ENCODE peak calls at places on chromosome X, in five cellular contexts. One of them, this sample, is unnamed. For H3K4me1 and H3K36me3, the result is how much of the 10 kb centered on the place peaks cover.

GRCh38 chrX:12895856-12896255 is 10.6 kb upstream of the TLR8 start:
- DNase-seq in IMR-90: peak
- DNase-seq in CD8-positive, alpha-beta T cell: no peak
- DNase-seq in GM23248: no peak
- DNase-seq in CD4-positive, alpha-beta memory T cell: no peak
- DNase-seq in this sample: no peak

GRCh38 chrX:55057691-55058249 is 17.1 kb upstream of the PAGE2B start:
- DNase-seq in GM23248: peak
- DNase-seq in IMR-90: peak
- DNase-seq in CD8-positive, alpha-beta T cell: no peak
- DNase-seq in CD4-positive, alpha-beta memory T cell: peak
- DNase-seq in this sample: peak

GRCh38 chrX:3184176-3184930 is 143.1 kb downstream of the ARSF start:
- DNase-seq in CD8-positive, alpha-beta T cell: no peak
- DNase-seq in GM23248: peak
- DNase-seq in CD4-positive, alpha-beta memory T cell: no peak
- DNase-seq in IMR-90: peak
- DNase-seq in this sample: no peak

GRCh38 chrX:136304493-136304892 is 3.7 kb downstream of the ADGRG4 start:
- DNase-seq in CD8-positive, alpha-beta T cell: no peak
- DNase-seq in IMR-90: no peak
- DNase-seq in GM23248: no peak
- DNase-seq in CD4-positive, alpha-beta memory T cell: no peak
- DNase-seq in this sample: no peak

GRCh38 chrX:129980043-129980442 is 2.4 kb upstream of the BCORL1 start:
- DNase-seq in CD4-positive, alpha-beta memory T cell: peak
- DNase-seq in CD8-positive, alpha-beta T cell: no peak
- DNase-seq in GM23248: peak
- DNase-seq in IMR-90: no peak
- DNase-seq in this sample: peak

GRCh38 chrX:40468033-40468979 is 112.5 kb upstream of the ATP6AP2 start:
- DNase-seq in IMR-90: peak
- DNase-seq in CD8-positive, alpha-beta T cell: peak
- DNase-seq in CD4-positive, alpha-beta memory T cell: peak
- DNase-seq in GM23248: peak
- DNase-seq in this sample: no peak

GRCh38 chrX:19875051-19875432 is 12.4 kb downstream of the SH3KBP1 start:
- DNase-seq in GM23248: peak
- DNase-seq in CD8-positive, alpha-beta T cell: no peak
- DNase-seq in IMR-90: peak
- DNase-seq in CD4-positive, alpha-beta memory T cell: no peak
- DNase-seq in this sample: no peak

GRCh38 chrX:106670631-106671030 is 55.9 kb upstream of the RNF128 start:
- DNase-seq in CD8-positive, alpha-beta T cell: no peak
- DNase-seq in IMR-90: peak
- DNase-seq in CD4-positive, alpha-beta memory T cell: no peak
- DNase-seq in GM23248: peak
- DNase-seq in this sample: no peak

GRCh38 chrX:98114026-98114425 is 1230.3 kb downstream of the RPA4 start:
- DNase-seq in CD4-positive, alpha-beta memory T cell: no peak
- DNase-seq in IMR-90: no peak
- DNase-seq in CD8-positive, alpha-beta T cell: no peak
- DNase-seq in GM23248: no peak
- DNase-seq in this sample: no peak

GRCh38 chrX:71466979-71467523 is 65.9 kb upstream of the OGT start:
- DNase-seq in IMR-90: no peak
- DNase-seq in GM23248: peak
- DNase-seq in CD4-positive, alpha-beta memory T cell: no peak
- DNase-seq in CD8-positive, alpha-beta T cell: no peak
- DNase-seq in this sample: no peak

GRCh38 chrX:75229774-75230173 is 44.1 kb upstream of the UPRT start:
- DNase-seq in GM23248: no peak
- DNase-seq in CD8-positive, alpha-beta T cell: no peak
- DNase-seq in CD4-positive, alpha-beta memory T cell: no peak
- DNase-seq in IMR-90: no peak
- DNase-seq in this sample: no peak

GRCh38 chrX:19670854-19671620 is 155.7 kb upstream of the MAP3K15 start:
- DNase-seq in GM23248: peak
- DNase-seq in CD8-positive, alpha-beta T cell: no peak
- DNase-seq in IMR-90: peak
- DNase-seq in CD4-positive, alpha-beta memory T cell: no peak
- DNase-seq in this sample: no peak

GRCh38 chrX:18099745-18100144 is 120.9 kb downstream of the BEND2 start:
- DNase-seq in CD8-positive, alpha-beta T cell: no peak
- DNase-seq in IMR-90: no peak
- DNase-seq in GM23248: no peak
- DNase-seq in CD4-positive, alpha-beta memory T cell: no peak
- DNase-seq in this sample: no peak

GRCh38 chrX:71652405-71652804 is 14.9 kb upstream of the LOC101059915 start:
- DNase-seq in CD8-positive, alpha-beta T cell: peak
- DNase-seq in GM23248: peak
- DNase-seq in IMR-90: peak
- DNase-seq in CD4-positive, alpha-beta memory T cell: peak
- DNase-seq in this sample: peak

GRCh38 chrX:69556094-69557011 is 52.2 kb downstream of the NALF2 start:
- DNase-seq in CD8-positive, alpha-beta T cell: no peak
- DNase-seq in GM23248: no peak
- DNase-seq in CD4-positive, alpha-beta memory T cell: no peak
- DNase-seq in IMR-90: no peak
- DNase-seq in this sample: no peak

GRCh38 chrX:138026211-138026610 is 460.3 kb downstream of the ZIC3 start:
- DNase-seq in CD4-positive, alpha-beta memory T cell: no peak
- DNase-seq in GM23248: peak
- DNase-seq in CD8-positive, alpha-beta T cell: no peak
- DNase-seq in IMR-90: no peak
- DNase-seq in this sample: no peak

GRCh38 chrX:13685126-13685763 is 3.7 kb upstream of the RAB9A start:
- DNase-seq in IMR-90: peak
- DNase-seq in CD8-positive, alpha-beta T cell: no peak
- DNase-seq in CD4-positive, alpha-beta memory T cell: no peak
- DNase-seq in GM23248: peak
- DNase-seq in this sample: no peak

GRCh38 chrX:109270580-109271484 is 211.1 kb downstream of the GUCY2F start:
- DNase-seq in IMR-90: no peak
- DNase-seq in CD4-positive, alpha-beta memory T cell: no peak
- DNase-seq in CD8-positive, alpha-beta T cell: no peak
- DNase-seq in GM23248: peak
- DNase-seq in this sample: no peak

GRCh38 chrX:129653985-129654651 is 638 bp downstream of the APLN start:
- DNase-seq in IMR-90: no peak
- DNase-seq in CD8-positive, alpha-beta T cell: no peak
- DNase-seq in CD4-positive, alpha-beta memory T cell: no peak
- DNase-seq in GM23248: peak
- DNase-seq in this sample: no peak

GRCh38 chrX:25897758-25898157 is 240.4 kb upstream of the MAGEB18 start:
- DNase-seq in IMR-90: no peak
- DNase-seq in CD8-positive, alpha-beta T cell: no peak
- DNase-seq in GM23248: no peak
- DNase-seq in CD4-positive, alpha-beta memory T cell: no peak
- DNase-seq in this sample: no peak

GRCh38 chrX:135516376-135516775 is 4.1 kb upstream of the INTS6L start:
- DNase-seq in IMR-90: no peak
- DNase-seq in CD8-positive, alpha-beta T cell: no peak
- DNase-seq in CD4-positive, alpha-beta memory T cell: no peak
- DNase-seq in GM23248: no peak
- DNase-seq in this sample: no peak

GRCh38 chrX:1928805-1929204 is 313.9 kb downstream of the ASMT start:
- DNase-seq in CD8-positive, alpha-beta T cell: no peak
- DNase-seq in IMR-90: no peak
- DNase-seq in GM23248: no peak
- DNase-seq in CD4-positive, alpha-beta memory T cell: no peak
- DNase-seq in this sample: no peak

GRCh38 chrX:24371391-24371972 is 11.0 kb downstream of the SUPT20HL1 start:
- DNase-seq in IMR-90: peak
- DNase-seq in GM23248: peak
- DNase-seq in CD4-positive, alpha-beta memory T cell: peak
- DNase-seq in CD8-positive, alpha-beta T cell: peak
- DNase-seq in this sample: peak

DNA sequence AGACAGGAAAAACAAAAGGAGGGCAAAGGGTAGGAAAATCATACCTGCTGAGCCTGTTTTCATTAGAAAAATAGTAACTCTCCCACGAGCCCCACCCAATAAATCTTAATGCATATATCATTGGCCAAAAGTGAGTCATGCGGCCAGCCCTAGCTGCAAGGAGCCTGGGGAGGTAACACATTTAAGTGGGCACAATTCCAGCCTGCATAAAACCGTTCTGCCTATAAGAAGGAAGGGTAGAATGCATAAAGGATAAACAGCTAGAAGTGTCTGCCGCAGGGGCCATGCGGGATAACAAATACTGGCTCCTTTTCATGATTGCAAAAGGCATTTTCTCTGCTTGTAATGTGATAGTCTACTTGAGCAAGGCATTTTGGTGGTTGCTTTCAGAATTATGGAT is 37.1 kb downstream of the EFHC2 start:
- DNase-seq in GM23248: no peak
- DNase-seq in CD4-positive, alpha-beta memory T cell: no peak
- DNase-seq in CD8-positive, alpha-beta T cell: no peak
- DNase-seq in IMR-90: peak
- DNase-seq in this sample: no peak
- H3K27ac ChIP-seq in GM23248: no peak
- H3K27ac ChIP-seq in CD4-positive, alpha-beta memory T cell: no peak
- H3K27ac ChIP-seq in CD8-positive, alpha-beta T cell: no peak
- H3K27ac ChIP-seq in IMR-90: no peak
- H3K27ac ChIP-seq in this sample: no peak

GRCh38 chrX:11531226-11531625 is 134.5 kb downstream of the ARHGAP6 start:
- DNase-seq in GM23248: peak
- DNase-seq in CD8-positive, alpha-beta T cell: no peak
- DNase-seq in IMR-90: peak
- DNase-seq in CD4-positive, alpha-beta memory T cell: no peak
- DNase-seq in this sample: no peak

GRCh38 chrX:11532291-11533075 is 133.2 kb downstream of the ARHGAP6 start:
- DNase-seq in IMR-90: peak
- DNase-seq in GM23248: no peak
- DNase-seq in CD8-positive, alpha-beta T cell: no peak
- DNase-seq in CD4-positive, alpha-beta memory T cell: no peak
- DNase-seq in this sample: no peak

GRCh38 chrX:11535156-11535919 is 130.4 kb downstream of the ARHGAP6 start:
- DNase-seq in CD4-positive, alpha-beta memory T cell: no peak
- DNase-seq in IMR-90: peak
- DNase-seq in GM23248: no peak
- DNase-seq in CD8-positive, alpha-beta T cell: no peak
- DNase-seq in this sample: no peak

GRCh38 chrX:11530621-11531020 is 135.1 kb downstream of the ARHGAP6 start:
- DNase-seq in CD8-positive, alpha-beta T cell: no peak
- DNase-seq in IMR-90: peak
- DNase-seq in GM23248: peak
- DNase-seq in CD4-positive, alpha-beta memory T cell: no peak
- DNase-seq in this sample: no peak

GRCh38 chrX:11533211-11533651 is 132.5 kb downstream of the ARHGAP6 start:
- DNase-seq in CD8-positive, alpha-beta T cell: no peak
- DNase-seq in CD4-positive, alpha-beta memory T cell: peak
- DNase-seq in GM23248: peak
- DNase-seq in IMR-90: peak
- DNase-seq in this sample: no peak
- H3K4me1 ChIP-seq in CD8-positive, alpha-beta T cell: under half
- H3K4me1 ChIP-seq in CD4-positive, alpha-beta memory T cell: under half
- H3K4me1 ChIP-seq in GM23248: under half
- H3K4me1 ChIP-seq in IMR-90: under half
- H3K4me1 ChIP-seq in this sample: under half

GRCh38 chrX:53395605-53396298 is 26.7 kb downstream of the SMC1A start:
- DNase-seq in CD4-positive, alpha-beta memory T cell: no peak
- DNase-seq in GM23248: no peak
- DNase-seq in IMR-90: no peak
- DNase-seq in CD8-positive, alpha-beta T cell: no peak
- DNase-seq in this sample: no peak
- H3K36me3 ChIP-seq in CD4-positive, alpha-beta memory T cell: under half
- H3K36me3 ChIP-seq in GM23248: under half
- H3K36me3 ChIP-seq in IMR-90: under half
- H3K36me3 ChIP-seq in CD8-positive, alpha-beta T cell: under half
- H3K36me3 ChIP-seq in this sample: under half

GRCh38 chrX:103404225-103405008 is 28.1 kb downstream of the BEX3 start:
- DNase-seq in CD8-positive, alpha-beta T cell: peak
- DNase-seq in CD4-positive, alpha-beta memory T cell: peak
- DNase-seq in GM23248: peak
- DNase-seq in IMR-90: peak
- DNase-seq in this sample: peak
- H3K27ac ChIP-seq in CD8-positive, alpha-beta T cell: peak
- H3K27ac ChIP-seq in CD4-positive, alpha-beta memory T cell: no peak
- H3K27ac ChIP-seq in GM23248: peak
- H3K27ac ChIP-seq in IMR-90: peak
- H3K27ac ChIP-seq in this sample: no peak

GRCh38 chrX:38149016-38149415 is 71.7 kb downstream of the SRPX start:
- DNase-seq in CD8-positive, alpha-beta T cell: no peak
- DNase-seq in GM23248: no peak
- DNase-seq in CD4-positive, alpha-beta memory T cell: no peak
- DNase-seq in IMR-90: no peak
- DNase-seq in this sample: no peak
- H3K4me1 ChIP-seq in CD8-positive, alpha-beta T cell: under half
- H3K4me1 ChIP-seq in GM23248: under half
- H3K4me1 ChIP-seq in CD4-positive, alpha-beta memory T cell: under half
- H3K4me1 ChIP-seq in IMR-90: under half
- H3K4me1 ChIP-seq in this sample: under half

GRCh38 chrX:15849555-15849954 is 5.1 kb downstream of the AP1S2 start:
- DNase-seq in CD4-positive, alpha-beta memory T cell: no peak
- DNase-seq in CD8-positive, alpha-beta T cell: no peak
- DNase-seq in GM23248: peak
- DNase-seq in IMR-90: no peak
- DNase-seq in this sample: no peak
- H3K36me3 ChIP-seq in CD4-positive, alpha-beta memory T cell: under half
- H3K36me3 ChIP-seq in CD8-positive, alpha-beta T cell: under half
- H3K36me3 ChIP-seq in GM23248: under half
- H3K36me3 ChIP-seq in IMR-90: under half
- H3K36me3 ChIP-seq in this sample: under half

GRCh38 chrX:102651242-102651967 is at the start of gene GPRASP1:
- DNase-seq in CD4-positive, alpha-beta memory T cell: peak
- DNase-seq in GM23248: peak
- DNase-seq in CD8-positive, alpha-beta T cell: peak
- DNase-seq in IMR-90: peak
- DNase-seq in this sample: peak

GRCh38 chrX:102651968-102652744 is 873 bp downstream of the GPRASP1 start:
- DNase-seq in CD4-positive, alpha-beta memory T cell: peak
- DNase-seq in CD8-positive, alpha-beta T cell: peak
- DNase-seq in IMR-90: peak
- DNase-seq in GM23248: peak
- DNase-seq in this sample: peak

GRCh38 chrX:102654696-102655095 is 3.4 kb downstream of the GPRASP1 start:
- DNase-seq in CD8-positive, alpha-beta T cell: no peak
- DNase-seq in CD4-positive, alpha-beta memory T cell: no peak
- DNase-seq in IMR-90: no peak
- DNase-seq in GM23248: no peak
- DNase-seq in this sample: no peak

GRCh38 chrX:102650903-102651241 is 411 bp upstream of the GPRASP1 start:
- DNase-seq in CD8-positive, alpha-beta T cell: no peak
- DNase-seq in IMR-90: no peak
- DNase-seq in CD4-positive, alpha-beta memory T cell: no peak
- DNase-seq in GM23248: no peak
- DNase-seq in this sample: no peak
- H3K27ac ChIP-seq in CD8-positive, alpha-beta T cell: peak
- H3K27ac ChIP-seq in IMR-90: no peak
- H3K27ac ChIP-seq in CD4-positive, alpha-beta memory T cell: peak
- H3K27ac ChIP-seq in GM23248: no peak
- H3K27ac ChIP-seq in this sample: peak

DNA sequence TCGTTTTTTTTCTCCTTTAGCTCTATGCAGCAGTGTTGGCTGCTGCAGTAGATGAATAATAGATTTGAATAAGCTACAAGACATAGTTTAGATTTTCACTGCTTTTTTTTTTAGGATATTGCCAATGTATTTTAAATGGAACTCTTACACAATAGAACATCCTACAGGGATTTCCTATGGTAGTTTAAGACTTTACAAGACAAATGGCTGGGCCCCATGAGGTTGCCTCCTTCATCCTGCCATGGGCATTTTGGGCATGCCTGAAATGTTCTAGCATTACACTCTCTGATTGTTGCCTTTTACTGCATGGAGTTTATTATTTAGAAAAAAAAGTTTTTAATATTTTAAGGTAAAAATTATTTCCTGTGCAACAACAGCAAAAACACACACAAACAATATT is 74.5 kb downstream of the MID1 start:
- DNase-seq in IMR-90: no peak
- DNase-seq in CD4-positive, alpha-beta memory T cell: no peak
- DNase-seq in GM23248: no peak
- DNase-seq in CD8-positive, alpha-beta T cell: no peak
- DNase-seq in this sample: no peak
- H3K4me1 ChIP-seq in IMR-90: under half
- H3K4me1 ChIP-seq in CD4-positive, alpha-beta memory T cell: under half
- H3K4me1 ChIP-seq in GM23248: under half
- H3K4me1 ChIP-seq in CD8-positive, alpha-beta T cell: under half
- H3K4me1 ChIP-seq in this sample: under half